ENCODE peak calls at places on chromosomes 2 and 18, in four cellular contexts. C, F, R and X are unnamed samples.

GRCh38 chr18:31042391-31043181 is at the start of gene DSC3:
- DNase-seq in C (no peak), F (no peak), R (no peak), X (no peak)

GRCh38 chr2:28658369-28658768 is 93.3 kb upstream of the PPP1CB start:
- DNase-seq in C (peak; percentile 86), F (no peak), R (no peak), X (no peak)

GRCh38 chr2:103161456-103162289 is 399.8 kb downstream of the TMEM182 start:
- DNase-seq in C (peak; percentile 30), F (peak; percentile 56), R (peak; percentile 28), X (no peak)

GRCh38 chr2:66890286-66890812 is 455.4 kb downstream of the MEIS1 start:
- DNase-seq in C (peak; percentile 46), F (no peak), R (peak; percentile 24), X (no peak)

GRCh38 chr2:209960676-209961630 is 41.5 kb upstream of the RPE start:
- DNase-seq in C (peak; percentile 37), F (peak; percentile 37), R (peak; percentile 65), X (no peak)

GRCh38 chr18:74289137-74289536 is 2.6 kb downstream of the CYB5A start:
- DNase-seq in C (peak; percentile 35), F (no peak), R (no peak), X (no peak)

GRCh38 chr18:77671456-77672167 is 422.0 kb downstream of the GALR1 start:
- DNase-seq in C (no peak), F (no peak), R (no peak), X (no peak)

GRCh38 chr2:138421971-138422335 is 79.6 kb upstream of the SPOPL start:
- DNase-seq in C (peak; percentile 76), F (no peak), R (peak; percentile 83), X (no peak)

GRCh38 chr2:169365093-169365483 is 2.8 kb upstream of the LRP2 start:
- DNase-seq in C (no peak), F (no peak), R (no peak), X (no peak)

GRCh38 chr2:18440141-18440605 is 120.3 kb downstream of the RDH14 start:
- DNase-seq in C (peak; percentile 87), F (no peak), R (no peak), X (no peak)

DNA sequence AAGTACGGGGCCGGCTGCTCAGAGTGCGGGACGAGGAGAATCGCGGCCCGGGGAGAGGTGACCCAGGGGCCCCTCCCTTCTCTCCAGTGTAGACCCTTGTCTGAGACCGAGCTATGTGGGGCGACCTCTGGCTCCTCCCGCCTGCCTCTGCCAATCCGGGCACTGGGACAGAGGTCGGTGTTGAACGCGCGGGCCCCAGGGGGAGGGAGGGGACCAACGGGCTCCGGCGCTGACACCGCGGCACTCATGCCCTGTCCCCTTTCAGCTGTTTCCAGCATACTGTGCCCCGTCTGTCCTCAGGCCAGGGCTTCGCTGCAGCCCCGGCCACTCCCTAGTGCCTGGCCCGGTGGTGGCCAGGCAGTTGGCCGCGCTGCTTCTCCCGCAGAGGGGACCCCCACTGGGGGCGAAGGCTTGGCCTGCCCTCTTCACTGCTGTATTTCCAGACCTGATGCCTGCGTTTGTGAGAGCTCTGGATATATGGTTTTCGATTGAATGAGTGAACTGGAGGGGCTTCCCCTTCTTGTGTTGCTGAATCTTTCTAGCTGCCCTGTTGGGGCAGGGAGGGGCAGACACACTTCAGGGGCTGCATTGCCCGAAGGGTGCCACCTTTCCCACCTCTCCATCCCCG is 809 bp downstream of the DBI start:
- DNase-seq in C (no peak), F (peak; percentile 40), R (no peak), X (no peak)
- TF ChIP-seq FOS in C (no peak), F (no peak), R (no peak), X (no peak)

GRCh38 chr2:106130251-106130998 is 63.7 kb downstream of the UXS1 start:
- DNase-seq in C (no peak), F (no peak), R (no peak), X (no peak)
- TF ChIP-seq FOS in C (no peak), F (no peak), R (no peak), X (no peak)

DNA sequence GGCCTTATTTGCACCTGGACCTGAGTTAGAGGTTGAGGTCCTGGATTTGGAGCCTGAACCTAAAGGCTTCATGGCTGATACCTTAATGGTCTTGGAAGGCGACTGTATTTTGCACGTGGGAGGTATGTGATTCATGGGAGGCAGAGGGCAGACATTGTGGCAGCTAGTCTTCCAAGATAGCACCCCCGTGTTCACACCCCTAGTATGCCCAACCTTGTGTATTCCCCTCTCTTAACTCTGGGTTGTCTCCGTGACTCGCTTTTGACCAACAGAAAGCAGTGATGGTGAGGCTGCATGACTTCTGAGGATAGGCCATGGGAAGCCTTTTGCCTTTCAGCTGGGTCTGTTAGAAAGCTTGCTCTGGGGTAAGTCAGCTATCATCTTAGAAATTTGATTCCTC is 45.8 kb upstream of the HAAO start:
- DNase-seq in C (no peak), F (no peak), R (no peak), X (no peak)
- TF ChIP-seq FOS in C (no peak), F (no peak), R (no peak), X (no peak)

DNA sequence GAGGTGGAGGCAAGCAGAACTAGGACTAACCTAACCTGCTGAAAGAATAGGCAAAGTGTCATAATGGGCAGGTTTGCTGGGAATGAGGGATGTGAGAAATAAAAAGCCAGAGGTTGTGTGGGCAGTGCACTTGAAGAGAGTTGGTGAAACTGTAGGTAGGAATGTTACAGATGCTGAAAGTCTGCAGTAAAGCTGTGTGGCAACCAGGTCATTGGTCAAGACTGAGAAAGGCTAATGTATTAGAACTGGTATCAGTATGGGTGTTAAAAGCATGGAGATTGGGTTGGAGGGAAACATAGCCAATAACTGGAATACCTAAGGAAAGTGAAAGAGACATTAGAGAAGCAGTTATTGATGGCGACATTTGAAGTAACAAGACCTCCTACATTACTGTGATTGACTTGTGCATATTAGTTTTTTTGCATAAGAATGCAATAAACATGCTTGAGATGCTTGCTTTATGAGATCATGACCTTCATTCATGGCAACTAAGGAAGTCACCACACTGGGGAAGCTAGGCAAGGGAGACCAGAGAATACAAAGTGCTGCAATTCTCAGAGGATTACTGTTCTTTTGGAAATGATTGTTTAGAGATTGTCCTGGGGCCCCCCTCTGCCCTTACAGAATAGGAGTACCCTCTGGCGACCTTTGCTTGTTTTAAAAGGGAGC is 11.8 kb downstream of the GULP1 start:
- DNase-seq in C (peak; percentile 71), F (no peak), R (peak; percentile 57), X (no peak)
- TF ChIP-seq FOS in C (no peak), F (no peak), R (peak; percentile 9), X (no peak)

GRCh38 chr18:62865498-62865897 is 150.2 kb downstream of the PHLPP1 start:
- DNase-seq in C (no peak), F (no peak), R (no peak), X (no peak)
- TF ChIP-seq FOS in C (no peak), F (no peak), R (no peak), X (no peak)

GRCh38 chr2:51218057-51218456 is 186.1 kb upstream of the NRXN1 start:
- DNase-seq in C (no peak), F (no peak), R (no peak), X (no peak)
- TF ChIP-seq FOS in C (no peak), F (no peak), R (peak; percentile 20), X (no peak)

GRCh38 chr2:98403878-98404277 is 40.8 kb upstream of the INPP4A start:
- DNase-seq in C (no peak), F (no peak), R (no peak), X (no peak)
- TF ChIP-seq FOS in C (no peak), F (no peak), R (no peak), X (no peak)

GRCh38 chr2:232230557-232230956 is 148.0 kb upstream of the ALPP start:
- DNase-seq in C (peak; percentile 17), F (peak; percentile 9), R (no peak), X (no peak)
- TF ChIP-seq FOS in C (no peak), F (no peak), R (no peak), X (no peak)

GRCh38 chr2:85844486-85844885 is 44.3 kb downstream of the ST3GAL5 start:
- DNase-seq in C (peak; percentile 63), F (no peak), R (no peak), X (no peak)

GRCh38 chr2:85847051-85847588 is 41.7 kb downstream of the ST3GAL5 start:
- DNase-seq in C (no peak), F (no peak), R (no peak), X (no peak)

GRCh38 chr2:85843543-85843942 is 45.2 kb downstream of the ST3GAL5 start:
- DNase-seq in C (no peak), F (peak; percentile 62), R (no peak), X (no peak)

GRCh38 chr2:85850451-85850850 is 38.3 kb downstream of the ST3GAL5 start:
- DNase-seq in C (no peak), F (no peak), R (no peak), X (no peak)

DNA sequence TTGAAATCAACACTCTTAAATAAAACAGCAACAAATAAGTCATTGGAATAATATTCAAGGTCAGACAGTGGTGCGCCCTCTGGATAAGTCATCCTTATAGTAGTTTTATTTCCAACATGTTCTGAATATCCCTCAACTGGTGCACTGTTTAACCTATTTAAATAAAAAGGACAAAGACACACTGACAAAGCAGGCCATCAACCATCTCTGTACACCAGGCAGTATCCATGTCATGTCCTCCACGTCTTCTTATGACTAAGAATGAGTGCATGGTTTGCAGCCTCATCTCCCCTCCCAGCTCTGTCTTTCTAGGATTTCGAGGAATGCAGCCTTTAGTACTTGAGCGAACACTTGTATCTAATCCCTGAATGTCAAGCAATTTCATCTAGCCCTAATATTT is 42.4 kb downstream of the ST3GAL5 start:
- DNase-seq in C (peak; percentile 91), F (no peak), R (no peak), X (no peak)
- TF ChIP-seq FOS in C (no peak), F (no peak), R (no peak), X (no peak)